ENCODE peak calls at places on chromosomes 7 and 10, in four cellular contexts. One of them, this sample, is unnamed.

GRCh38 chr10:51683031-51683830 is 16.2 kb downstream of the CSTF2T start:
- DNase-seq in adrenal gland: peak
- DNase-seq in fibroblast of the aortic adventitia: peak
- DNase-seq in mammary epithelial cell: no peak
- DNase-seq in this sample: no peak

GRCh38 chr10:93837783-93838677 is 55.7 kb upstream of the SLC35G1 start:
- DNase-seq in adrenal gland: peak
- DNase-seq in fibroblast of the aortic adventitia: no peak
- DNase-seq in mammary epithelial cell: no peak
- DNase-seq in this sample: no peak

GRCh38 chr7:142739927-142740492 is 9.3 kb upstream of the PRSS1 start:
- DNase-seq in adrenal gland: no peak
- DNase-seq in fibroblast of the aortic adventitia: no peak
- DNase-seq in mammary epithelial cell: no peak
- DNase-seq in this sample: no peak

GRCh38 chr7:70602135-70602534 is 529.8 kb upstream of the GALNT17 start:
- DNase-seq in adrenal gland: no peak
- DNase-seq in fibroblast of the aortic adventitia: no peak
- DNase-seq in mammary epithelial cell: no peak
- DNase-seq in this sample: no peak

GRCh38 chr7:41048771-41049170 is 654.1 kb downstream of the INHBA start:
- DNase-seq in adrenal gland: no peak
- DNase-seq in fibroblast of the aortic adventitia: no peak
- DNase-seq in mammary epithelial cell: no peak
- DNase-seq in this sample: no peak

GRCh38 chr10:14481014-14481413 is 150.3 kb upstream of the FRMD4A start:
- DNase-seq in adrenal gland: no peak
- DNase-seq in fibroblast of the aortic adventitia: no peak
- DNase-seq in mammary epithelial cell: no peak
- DNase-seq in this sample: no peak

GRCh38 chr7:4770886-4771285 is 4.5 kb upstream of the AP5Z1 start:
- DNase-seq in adrenal gland: no peak
- DNase-seq in fibroblast of the aortic adventitia: no peak
- DNase-seq in mammary epithelial cell: no peak
- DNase-seq in this sample: no peak

GRCh38 chr10:130559213-130559944 is 423.2 kb downstream of the GLRX3 start:
- DNase-seq in adrenal gland: no peak
- DNase-seq in fibroblast of the aortic adventitia: no peak
- DNase-seq in mammary epithelial cell: no peak
- DNase-seq in this sample: no peak

GRCh38 chr7:90726623-90727022 is 130.5 kb downstream of the CDK14 start:
- DNase-seq in adrenal gland: no peak
- DNase-seq in fibroblast of the aortic adventitia: peak
- DNase-seq in mammary epithelial cell: peak
- DNase-seq in this sample: no peak

GRCh38 chr7:134789967-134790685 is 10.7 kb downstream of the CALD1 start:
- DNase-seq in adrenal gland: no peak
- DNase-seq in fibroblast of the aortic adventitia: peak
- DNase-seq in mammary epithelial cell: no peak
- DNase-seq in this sample: no peak

GRCh38 chr7:128455556-128456254 is at the start of gene HILPDA:
- DNase-seq in adrenal gland: peak
- DNase-seq in fibroblast of the aortic adventitia: peak
- DNase-seq in mammary epithelial cell: peak
- DNase-seq in this sample: peak

GRCh38 chr7:128453836-128454804 is 1.6 kb upstream of the HILPDA start:
- DNase-seq in adrenal gland: peak
- DNase-seq in fibroblast of the aortic adventitia: peak
- DNase-seq in mammary epithelial cell: no peak
- DNase-seq in this sample: no peak

GRCh38 chr7:128458956-128459355 is 3.3 kb downstream of the HILPDA start:
- DNase-seq in adrenal gland: no peak
- DNase-seq in fibroblast of the aortic adventitia: no peak
- DNase-seq in mammary epithelial cell: no peak
- DNase-seq in this sample: no peak

GRCh38 chr7:128452552-128452951 is 3.1 kb upstream of the HILPDA start:
- DNase-seq in adrenal gland: no peak
- DNase-seq in fibroblast of the aortic adventitia: no peak
- DNase-seq in mammary epithelial cell: no peak
- DNase-seq in this sample: no peak

DNA sequence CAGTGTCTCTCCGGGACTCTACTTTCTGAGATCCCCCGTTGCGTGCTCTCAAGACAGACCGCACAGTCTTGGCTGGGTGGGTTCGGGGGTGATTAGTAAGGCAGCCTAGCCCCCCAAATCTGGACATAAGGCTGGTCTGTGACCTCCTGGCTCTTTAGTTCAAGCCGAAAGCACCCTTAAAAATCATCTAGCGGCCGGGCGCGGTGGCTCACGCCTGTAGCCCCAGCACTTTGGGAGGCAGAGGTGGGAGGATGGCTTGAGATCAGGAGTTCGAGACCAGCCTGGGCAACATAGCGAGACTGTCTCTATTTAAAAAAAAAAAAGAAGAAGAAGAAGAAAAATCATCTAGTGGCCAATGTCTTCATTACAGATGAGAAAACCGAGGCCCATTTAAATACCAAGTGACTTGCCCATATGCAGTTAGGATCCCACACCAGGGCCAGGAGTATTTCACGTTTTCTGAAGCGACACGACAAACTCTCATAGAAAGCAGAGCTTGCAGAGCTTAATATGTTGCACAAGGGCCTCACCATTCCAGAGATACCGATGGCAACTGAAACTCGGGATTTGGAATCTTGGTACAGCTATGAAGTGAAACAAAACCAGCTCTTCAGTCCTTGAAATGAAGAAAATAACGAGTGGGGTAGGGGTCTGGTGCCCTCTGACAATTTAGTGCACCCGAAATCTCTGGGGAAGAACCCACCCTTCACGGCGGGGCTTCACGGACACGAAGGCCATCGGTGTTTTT is 696 bp upstream of the HILPDA start:
- DNase-seq in adrenal gland: peak
- DNase-seq in fibroblast of the aortic adventitia: peak
- DNase-seq in mammary epithelial cell: no peak
- DNase-seq in this sample: no peak
- TF ChIP-seq CTCF in adrenal gland: peak
- TF ChIP-seq CTCF in fibroblast of the aortic adventitia: peak
- TF ChIP-seq CTCF in mammary epithelial cell: no peak
- TF ChIP-seq CTCF in this sample: no peak

GRCh38 chr7:105387621-105388372 is 924 bp downstream of the SRPK2 start:
- DNase-seq in adrenal gland: peak
- DNase-seq in fibroblast of the aortic adventitia: peak
- DNase-seq in mammary epithelial cell: peak
- DNase-seq in this sample: peak
- TF ChIP-seq CTCF in adrenal gland: no peak
- TF ChIP-seq CTCF in fibroblast of the aortic adventitia: no peak
- TF ChIP-seq CTCF in mammary epithelial cell: peak
- TF ChIP-seq CTCF in this sample: no peak

GRCh38 chr10:88991161-88991899 is 732 bp downstream of the FAS start:
- DNase-seq in adrenal gland: peak
- DNase-seq in fibroblast of the aortic adventitia: peak
- DNase-seq in mammary epithelial cell: peak
- DNase-seq in this sample: peak
- TF ChIP-seq CTCF in adrenal gland: no peak
- TF ChIP-seq CTCF in fibroblast of the aortic adventitia: peak
- TF ChIP-seq CTCF in mammary epithelial cell: peak
- TF ChIP-seq CTCF in this sample: no peak

GRCh38 chr7:112080441-112080840 is 125.8 kb downstream of the DOCK4 start:
- DNase-seq in adrenal gland: peak
- DNase-seq in fibroblast of the aortic adventitia: peak
- DNase-seq in mammary epithelial cell: peak
- DNase-seq in this sample: peak

GRCh38 chr7:112079122-112079521 is 127.1 kb downstream of the DOCK4 start:
- DNase-seq in adrenal gland: no peak
- DNase-seq in fibroblast of the aortic adventitia: no peak
- DNase-seq in mammary epithelial cell: no peak
- DNase-seq in this sample: no peak

GRCh38 chr7:112081778-112082177 is 124.4 kb downstream of the DOCK4 start:
- DNase-seq in adrenal gland: peak
- DNase-seq in fibroblast of the aortic adventitia: no peak
- DNase-seq in mammary epithelial cell: no peak
- DNase-seq in this sample: no peak

GRCh38 chr7:112080974-112081373 is 125.2 kb downstream of the DOCK4 start:
- DNase-seq in adrenal gland: peak
- DNase-seq in fibroblast of the aortic adventitia: no peak
- DNase-seq in mammary epithelial cell: no peak
- DNase-seq in this sample: no peak

DNA sequence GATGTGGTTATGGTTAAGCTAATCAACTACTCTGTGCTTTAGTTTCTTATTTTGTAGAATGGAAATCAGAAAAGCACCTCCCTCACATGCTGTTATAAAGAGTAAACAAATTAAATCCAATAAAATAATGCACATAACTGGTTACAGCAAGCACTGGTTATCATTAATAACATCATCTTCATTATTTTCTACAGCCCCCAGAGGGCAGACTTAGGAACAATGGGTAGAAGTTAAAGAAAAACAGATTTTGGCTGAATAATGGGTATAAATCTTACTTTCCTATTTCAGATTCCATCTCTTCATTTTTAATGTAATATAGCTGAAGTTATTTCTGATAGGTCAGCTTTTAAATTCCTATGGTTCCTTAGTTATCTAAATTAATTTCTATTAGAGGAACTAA is 126.5 kb downstream of the DOCK4 start:
- DNase-seq in adrenal gland: no peak
- DNase-seq in fibroblast of the aortic adventitia: peak
- DNase-seq in mammary epithelial cell: no peak
- DNase-seq in this sample: no peak
- TF ChIP-seq CTCF in adrenal gland: no peak
- TF ChIP-seq CTCF in fibroblast of the aortic adventitia: peak
- TF ChIP-seq CTCF in mammary epithelial cell: peak
- TF ChIP-seq CTCF in this sample: peak

GRCh38 chr7:55180821-55181542 is 162.2 kb downstream of the EGFR start:
- DNase-seq in adrenal gland: no peak
- DNase-seq in fibroblast of the aortic adventitia: no peak
- DNase-seq in mammary epithelial cell: no peak
- DNase-seq in this sample: no peak
- TF ChIP-seq CTCF in adrenal gland: no peak
- TF ChIP-seq CTCF in fibroblast of the aortic adventitia: no peak
- TF ChIP-seq CTCF in mammary epithelial cell: no peak
- TF ChIP-seq CTCF in this sample: no peak

GRCh38 chr7:33979300-33979806 is 74.0 kb downstream of the BMPER start:
- DNase-seq in adrenal gland: no peak
- DNase-seq in fibroblast of the aortic adventitia: no peak
- DNase-seq in mammary epithelial cell: no peak
- DNase-seq in this sample: no peak

GRCh38 chr7:33981221-33981620 is 75.9 kb downstream of the BMPER start:
- DNase-seq in adrenal gland: no peak
- DNase-seq in fibroblast of the aortic adventitia: no peak
- DNase-seq in mammary epithelial cell: no peak
- DNase-seq in this sample: no peak

GRCh38 chr7:33979807-33980355 is 74.5 kb downstream of the BMPER start:
- DNase-seq in adrenal gland: no peak
- DNase-seq in fibroblast of the aortic adventitia: peak
- DNase-seq in mammary epithelial cell: peak
- DNase-seq in this sample: no peak

GRCh38 chr7:33981686-33982424 is 76.5 kb downstream of the BMPER start:
- DNase-seq in adrenal gland: no peak
- DNase-seq in fibroblast of the aortic adventitia: peak
- DNase-seq in mammary epithelial cell: no peak
- DNase-seq in this sample: no peak

DNA sequence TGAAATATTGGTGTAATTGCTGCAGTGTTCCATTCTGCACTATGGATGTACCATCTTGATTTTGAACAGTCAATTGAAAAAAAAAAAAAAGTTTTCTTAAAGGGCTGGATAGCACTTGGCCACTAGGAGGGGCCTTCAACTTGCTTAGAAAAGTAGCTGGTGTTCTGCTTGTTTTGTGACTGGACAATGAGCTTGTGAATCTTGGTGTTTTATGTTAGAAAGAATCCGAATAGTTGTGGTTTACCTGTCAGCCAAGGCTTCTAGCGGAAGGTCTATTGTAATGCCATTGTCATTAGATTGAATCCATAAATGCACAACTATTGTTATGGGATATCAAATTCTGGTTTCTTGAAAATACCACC is 77.1 kb downstream of the BMPER start:
- DNase-seq in adrenal gland: no peak
- DNase-seq in fibroblast of the aortic adventitia: peak
- DNase-seq in mammary epithelial cell: peak
- DNase-seq in this sample: no peak
- TF ChIP-seq CTCF in adrenal gland: no peak
- TF ChIP-seq CTCF in fibroblast of the aortic adventitia: peak
- TF ChIP-seq CTCF in mammary epithelial cell: peak
- TF ChIP-seq CTCF in this sample: no peak